ENCODE peak calls at places on chromosomes 1 and 21, in eight cellular contexts. H is suprapubic skin, A is spleen, T is body of pancreas, O is endodermal cell, Q is HAP-1, I is tibial artery, Y is pancreas. F is an unnamed sample. For H3K36me3 and H3K27me3, the result is how much of the 10 kb centered on the place peaks cover.

GRCh38 chr1:2934642-2935081 is 86.6 kb upstream of the ACTRT2 start:
- DNase-seq in H (no peak), A (peak), T (no peak), O (no peak), Q (no peak), I (no peak), Y (peak), F (no peak)

GRCh38 chr1:227378876-227379554 is 60.7 kb upstream of the CDC42BPA start:
- DNase-seq in H (no peak), A (no peak), T (no peak), O (no peak), Q (no peak), I (no peak), Y (no peak), F (no peak)

GRCh38 chr21:36696640-36697472 is 2.1 kb upstream of the SIM2 start:
- DNase-seq in H (no peak), A (no peak), T (no peak), O (peak), Q (no peak), I (peak), Y (no peak), F (no peak)

GRCh38 chr1:172641492-172641891 is 17.4 kb upstream of the FASLG start:
- DNase-seq in H (no peak), A (no peak), T (no peak), O (no peak), Q (no peak), I (no peak), Y (no peak), F (no peak)

GRCh38 chr21:22556829-22557228 is 1558.6 kb downstream of the NCAM2 start:
- DNase-seq in H (no peak), A (no peak), T (no peak), O (no peak), Q (no peak), I (no peak), Y (no peak), F (no peak)

GRCh38 chr1:186876436-186876835 is 47.7 kb downstream of the PLA2G4A start:
- DNase-seq in H (no peak), A (no peak), T (no peak), O (no peak), Q (no peak), I (no peak), Y (no peak), F (no peak)

GRCh38 chr1:82091729-82092128 is 291.0 kb downstream of the ADGRL2 start:
- DNase-seq in H (no peak), A (no peak), T (no peak), O (no peak), Q (no peak), I (no peak), Y (no peak), F (no peak)

GRCh38 chr1:69706473-69706872 is 138.8 kb downstream of the LRRC7 start:
- DNase-seq in H (no peak), A (no peak), T (no peak), O (no peak), Q (no peak), I (no peak), Y (no peak), F (no peak)

GRCh38 chr21:37555672-37556261 is 189.2 kb downstream of the DYRK1A start:
- DNase-seq in H (no peak), A (no peak), T (no peak), O (no peak), Q (no peak), I (no peak), Y (no peak), F (no peak)

GRCh38 chr1:182725264-182725965 is 41.0 kb upstream of the RGS8 start:
- DNase-seq in H (no peak), A (no peak), T (no peak), O (no peak), Q (no peak), I (no peak), Y (no peak), F (no peak)

GRCh38 chr1:33410091-33410701 is 20.7 kb downstream of the PHC2 start:
- DNase-seq in H (no peak), A (no peak), T (no peak), O (no peak), Q (peak), I (peak), Y (no peak), F (peak)

GRCh38 chr1:63847308-63847910 is 73.6 kb downstream of the ROR1 start:
- DNase-seq in H (no peak), A (no peak), T (no peak), O (no peak), Q (no peak), I (no peak), Y (no peak), F (no peak)

GRCh38 chr1:156282143-156282478 is 514 bp downstream of the SMG5 start:
- DNase-seq in H (no peak), A (no peak), T (peak), O (no peak), Q (no peak), I (no peak), Y (no peak), F (no peak)

GRCh38 chr21:45380566-45380965 is 24.4 kb upstream of the COL18A1 start:
- DNase-seq in H (no peak), A (peak), T (no peak), O (no peak), Q (no peak), I (no peak), Y (peak), F (no peak)

GRCh38 chr21:16198546-16198945 is 468.8 kb downstream of the USP25 start:
- DNase-seq in H (no peak), A (no peak), T (no peak), O (no peak), Q (no peak), I (no peak), Y (no peak), F (no peak)

GRCh38 chr21:42400525-42400924 is 3.2 kb upstream of the UBASH3A start:
- DNase-seq in H (no peak), A (no peak), T (no peak), O (no peak), Q (no peak), I (no peak), Y (no peak), F (no peak)

GRCh38 chr1:174850726-174851125 is 149.0 kb upstream of the CACYBP start:
- DNase-seq in H (no peak), A (no peak), T (no peak), O (no peak), Q (no peak), I (no peak), Y (no peak), F (no peak)

GRCh38 chr1:118785246-118785645 is 202.9 kb downstream of the TBX15 start:
- DNase-seq in H (no peak), A (no peak), T (no peak), O (no peak), Q (no peak), I (no peak), Y (no peak), F (peak)

GRCh38 chr1:245512181-245512888 is 357.6 kb downstream of the KIF26B start:
- DNase-seq in H (no peak), A (no peak), T (no peak), O (no peak), Q (no peak), I (no peak), Y (no peak), F (no peak)

GRCh38 chr1:13828454-13829151 is 128.6 kb downstream of the PRDM2 start:
- DNase-seq in H (peak), A (peak), T (peak), O (peak), Q (peak), I (peak), Y (peak), F (peak)

GRCh38 chr1:66929289-66929688 is 4.5 kb downstream of the MIER1 start:
- DNase-seq in H (no peak), A (no peak), T (no peak), O (no peak), Q (no peak), I (no peak), Y (no peak), F (no peak)

GRCh38 chr1:23417570-23417969 is 7.0 kb downstream of the TCEA3 start:
- DNase-seq in H (no peak), A (no peak), T (peak), O (no peak), Q (no peak), I (no peak), Y (peak), F (no peak)

GRCh38 chr1:203199481-203200058 is 13.1 kb upstream of the CHI3L1 start:
- DNase-seq in H (no peak), A (no peak), T (no peak), O (no peak), Q (no peak), I (no peak), Y (no peak), F (no peak)
- H3K4me3 ChIP-seq in H (no peak), A (no peak), T (no peak), O (no peak), Q (no peak), I (no peak), Y (no peak), F (no peak)

GRCh38 chr1:20770314-20771087 is 16.6 kb downstream of the HP1BP3 start:
- DNase-seq in H (no peak), A (no peak), T (no peak), O (no peak), Q (no peak), I (no peak), Y (no peak), F (no peak)
- H3K36me3 ChIP-seq in H (half or more), A (half or more), T (under half), O (half or more), Q (half or more), I (half or more), Y (under half), F (half or more)

DNA sequence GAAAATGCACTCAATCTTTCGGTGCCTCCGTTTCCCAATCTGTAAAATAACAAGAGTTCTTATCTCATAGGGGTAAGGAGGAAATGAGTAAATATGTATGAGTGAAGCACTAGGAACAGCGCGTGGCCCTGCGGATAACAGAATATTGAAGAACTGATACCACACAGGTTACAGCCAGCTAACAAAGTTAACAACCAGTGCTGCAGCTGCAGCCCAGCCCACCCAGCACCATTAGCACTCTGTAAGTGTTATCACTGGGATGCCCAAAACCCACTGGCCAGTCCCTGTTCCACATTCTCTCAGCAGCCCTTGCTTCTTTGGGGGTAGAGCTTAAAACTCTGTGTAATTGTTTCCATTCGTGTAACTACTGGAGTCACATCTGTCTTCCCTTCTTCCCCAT is 89.5 kb downstream of the VWA5B1 start:
- DNase-seq in H (no peak), A (peak), T (no peak), O (no peak), Q (no peak), I (no peak), Y (no peak), F (no peak)
- H3K27me3 ChIP-seq in H (half or more), A (half or more), T (under half), O (half or more), Q (under half), I (under half), Y (under half), F (under half)

GRCh38 chr1:77975386-77975785 is 3.5 kb downstream of the FUBP1 start:
- DNase-seq in H (no peak), A (no peak), T (no peak), O (no peak), Q (no peak), I (no peak), Y (no peak), F (no peak)
- H3K4me3 ChIP-seq in H (no peak), A (no peak), T (no peak), O (peak), Q (peak), I (no peak), Y (peak), F (peak)

GRCh38 chr1:90027281-90027680 is 32.4 kb downstream of the ZNF326 start:
- DNase-seq in H (no peak), A (no peak), T (no peak), O (no peak), Q (no peak), I (no peak), Y (no peak), F (no peak)
- H3K36me3 ChIP-seq in H (half or more), A (half or more), T (under half), O (half or more), Q (under half), I (half or more), Y (under half), F (under half)

GRCh38 chr1:18166929-18167328 is 59.3 kb downstream of the IGSF21 start:
- DNase-seq in H (no peak), A (no peak), T (no peak), O (no peak), Q (no peak), I (no peak), Y (no peak), F (no peak)
- H3K27me3 ChIP-seq in H (under half), A (under half), T (under half), O (under half), Q (under half), I (under half), Y (under half), F (under half)

DNA sequence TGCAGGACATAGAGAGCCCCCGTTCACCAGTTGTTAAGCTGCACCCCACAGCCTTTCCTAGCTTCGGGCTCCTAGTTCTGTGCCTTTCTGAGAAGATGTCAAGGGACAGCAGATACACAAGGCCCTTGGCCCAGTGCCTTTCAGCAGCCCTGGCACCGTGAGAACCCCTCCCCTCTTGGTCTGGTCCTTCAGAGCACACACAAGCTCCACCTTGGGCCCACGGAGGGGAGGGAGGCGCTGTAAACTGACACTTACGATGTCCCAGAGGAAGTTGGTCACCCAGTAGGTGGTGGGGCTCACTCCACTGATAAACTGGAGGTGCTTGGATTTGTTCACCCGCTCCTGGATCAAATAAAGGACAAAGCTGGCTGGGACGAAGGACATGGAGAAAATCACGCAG is 101.6 kb downstream of the ABCA4 start:
- DNase-seq in H (no peak), A (no peak), T (no peak), O (peak), Q (no peak), I (no peak), Y (no peak), F (no peak)
- H3K4me3 ChIP-seq in H (no peak), A (no peak), T (no peak), O (no peak), Q (no peak), I (no peak), Y (no peak), F (no peak)

DNA sequence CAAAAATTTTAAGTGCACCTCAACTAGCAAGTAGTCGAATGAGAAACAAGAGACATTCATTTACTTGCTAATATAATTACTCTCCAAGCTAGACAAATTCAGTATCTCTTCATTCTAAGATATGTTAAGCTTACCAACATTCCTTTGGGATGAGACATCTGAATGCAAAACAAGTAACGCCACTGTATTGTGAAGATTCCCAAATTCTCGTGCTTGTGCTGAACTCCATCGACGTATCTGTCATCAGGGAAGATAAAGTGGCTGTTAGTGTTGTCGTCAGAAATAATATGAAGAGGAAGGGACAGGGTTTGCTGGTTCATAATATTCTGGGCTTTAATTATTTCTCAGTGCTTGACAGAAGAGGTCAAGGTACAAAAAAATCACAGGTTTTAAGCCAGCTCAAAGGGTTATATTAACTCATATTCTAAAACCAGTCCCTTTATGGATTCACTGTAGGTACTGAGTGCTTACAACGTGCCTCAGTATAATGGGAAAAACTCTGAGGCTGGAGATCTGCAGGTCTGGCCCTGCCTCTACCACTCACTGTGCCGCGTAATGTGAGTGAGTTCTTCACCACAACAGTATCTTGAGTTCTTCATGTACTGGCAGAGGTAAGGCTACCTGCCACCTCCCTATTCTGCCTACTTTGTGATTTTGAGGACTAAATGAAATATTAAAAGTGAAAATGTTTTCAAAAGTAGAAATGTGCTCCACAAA is 42.0 kb downstream of the PCSK9 start:
- DNase-seq in H (no peak), A (no peak), T (no peak), O (peak), Q (no peak), I (no peak), Y (no peak), F (no peak)
- H3K36me3 ChIP-seq in H (half or more), A (half or more), T (under half), O (half or more), Q (half or more), I (half or more), Y (under half), F (half or more)

DNA sequence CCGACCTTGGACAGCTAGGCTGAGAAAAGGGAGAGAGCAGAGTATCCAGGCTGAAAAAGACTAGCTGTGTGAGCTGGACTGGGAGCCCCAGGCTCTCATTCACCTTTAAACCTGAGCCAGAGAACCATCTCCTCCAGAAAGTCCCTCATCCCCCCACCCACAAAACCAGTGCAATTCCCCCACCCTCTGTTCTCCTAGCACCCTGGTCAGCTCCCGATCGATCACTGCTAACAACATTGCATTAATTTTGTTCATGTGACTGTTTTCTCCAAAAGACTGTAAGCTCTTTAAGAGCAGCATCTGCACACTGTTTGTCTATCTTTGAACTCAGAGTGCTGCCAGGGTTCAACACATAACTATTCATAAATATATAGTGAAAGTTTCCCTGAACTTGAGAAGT is 67.1 kb upstream of the NFASC start:
- DNase-seq in H (no peak), A (no peak), T (no peak), O (no peak), Q (no peak), I (no peak), Y (no peak), F (no peak)
- H3K27me3 ChIP-seq in H (under half), A (under half), T (under half), O (under half), Q (under half), I (under half), Y (under half), F (under half)

F was measured in MG63.